ENCODE peak calls at places on chromosomes 7 and 10, in four cellular contexts. M, J, L and Z are unnamed samples.

GRCh38 chr7:129781128-129781855 is 169.8 kb downstream of the NRF1 start:
- DNase-seq in M (no peak), J (no peak), L (no peak), Z (no peak)

GRCh38 chr7:1956611-1957470 is 275.9 kb downstream of the MAD1L1 start:
- DNase-seq in M (peak; percentile 72), J (no peak), L (no peak), Z (no peak)

GRCh38 chr7:30858576-30858975 is 53.1 kb upstream of the AQP1 start:
- DNase-seq in M (no peak), J (no peak), L (no peak), Z (no peak)

GRCh38 chr10:33008499-33009243 is 50.6 kb upstream of the ITGB1 start:
- DNase-seq in M (no peak), J (no peak), L (peak; percentile 61), Z (no peak)

GRCh38 chr10:7969623-7970022 is 84.9 kb upstream of the GATA3 start:
- DNase-seq in M (no peak), J (no peak), L (no peak), Z (no peak)

GRCh38 chr7:1285556-1286301 is 53.1 kb downstream of the UNCX start:
- DNase-seq in M (peak; percentile 61), J (no peak), L (no peak), Z (no peak)

GRCh38 chr7:156475666-156476065 is 164.9 kb upstream of the RNF32 start:
- DNase-seq in M (no peak), J (peak; percentile 79), L (no peak), Z (peak; percentile 94)

GRCh38 chr10:126504051-126504760 is 115.9 kb upstream of the ADAM12 start:
- DNase-seq in M (no peak), J (no peak), L (no peak), Z (peak; percentile 13)

GRCh38 chr7:85000973-85001372 is 185.9 kb downstream of the SEMA3D start:
- DNase-seq in M (no peak), J (no peak), L (no peak), Z (no peak)

GRCh38 chr7:105149827-105150226 is 135.8 kb downstream of the KMT2E start:
- DNase-seq in M (no peak), J (no peak), L (no peak), Z (no peak)

GRCh38 chr10:112720178-112720577 is 229.9 kb upstream of the TCF7L2 start:
- DNase-seq in M (no peak), J (no peak), L (no peak), Z (no peak)

GRCh38 chr10:69329721-69330178 is 51.5 kb downstream of the HK1 start:
- DNase-seq in M (no peak), J (no peak), L (no peak), Z (no peak)

GRCh38 chr7:146892151-146892550 is 775.5 kb downstream of the CNTNAP2 start:
- DNase-seq in M (no peak), J (peak; percentile 5), L (no peak), Z (no peak)

GRCh38 chr10:97328646-97329453 is 5.7 kb downstream of the FRAT2 start:
- DNase-seq in M (no peak), J (no peak), L (no peak), Z (no peak)

GRCh38 chr7:121219031-121219430 is 109.8 kb upstream of the WNT16 start:
- DNase-seq in M (no peak), J (no peak), L (no peak), Z (no peak)

GRCh38 chr7:77439572-77439971 is 23.4 kb upstream of the GSAP start:
- DNase-seq in M (no peak), J (no peak), L (peak; percentile 38), Z (no peak)

GRCh38 chr7:102117743-102118142 is 168.9 kb upstream of the SH2B2 start:
- DNase-seq in M (no peak), J (peak; percentile 25), L (no peak), Z (no peak)

GRCh38 chr10:66980276-66980675 is 54.4 kb downstream of the LRRTM3 start:
- DNase-seq in M (no peak), J (no peak), L (no peak), Z (no peak)

GRCh38 chr7:69770613-69771012 is 172.3 kb downstream of the AUTS2 start:
- DNase-seq in M (no peak), J (no peak), L (no peak), Z (no peak)

GRCh38 chr10:15897282-15897681 is 37.0 kb upstream of the MINDY3 start:
- DNase-seq in M (no peak), J (peak; percentile 14), L (no peak), Z (peak; percentile 13)

DNA sequence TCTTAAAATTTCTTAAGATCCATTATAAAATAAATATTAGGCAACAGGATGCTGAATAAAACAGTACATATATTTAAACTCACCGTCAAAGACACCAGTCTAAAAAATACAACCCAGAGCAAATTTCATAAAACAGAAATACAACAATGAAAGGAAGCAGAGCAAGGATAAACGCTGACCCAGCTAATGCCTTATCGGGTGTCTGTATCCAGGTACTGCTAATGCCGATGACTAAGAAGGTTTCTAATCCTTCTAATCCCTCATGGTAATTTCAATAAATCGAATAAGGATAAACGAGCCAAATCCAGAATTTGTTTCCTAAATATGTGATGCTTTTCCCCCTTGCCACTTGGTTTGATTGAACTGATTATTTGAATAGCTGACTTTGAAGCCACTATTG is 1.7 kb downstream of the HYCC1 start:
- DNase-seq in M (no peak), J (no peak), L (no peak), Z (no peak)
- H3K4me3 ChIP-seq in M (peak overlapping the region; percentile 87), J (no peak overlapping the region), L (peak overlapping the region; percentile 87), Z (peak overlapping the region; percentile 88)

GRCh38 chr10:68211635-68212034 is 20.3 kb downstream of the ATOH7 start:
- DNase-seq in M (no peak), J (no peak), L (no peak), Z (no peak)

GRCh38 chr10:68212721-68213352 is 19.1 kb downstream of the ATOH7 start:
- DNase-seq in M (no peak), J (no peak), L (no peak), Z (no peak)

GRCh38 chr10:68202965-68203358 is 29.0 kb downstream of the ATOH7 start:
- DNase-seq in M (no peak), J (no peak), L (no peak), Z (peak; percentile 10)

GRCh38 chr10:68208424-68209042 is 23.4 kb downstream of the ATOH7 start:
- DNase-seq in M (no peak), J (peak; percentile 23), L (no peak), Z (peak; percentile 38)
- TF ChIP-seq CTCF in M (peak; percentile 22), J (peak; percentile 77), L (no peak), Z (peak; percentile 94)

DNA sequence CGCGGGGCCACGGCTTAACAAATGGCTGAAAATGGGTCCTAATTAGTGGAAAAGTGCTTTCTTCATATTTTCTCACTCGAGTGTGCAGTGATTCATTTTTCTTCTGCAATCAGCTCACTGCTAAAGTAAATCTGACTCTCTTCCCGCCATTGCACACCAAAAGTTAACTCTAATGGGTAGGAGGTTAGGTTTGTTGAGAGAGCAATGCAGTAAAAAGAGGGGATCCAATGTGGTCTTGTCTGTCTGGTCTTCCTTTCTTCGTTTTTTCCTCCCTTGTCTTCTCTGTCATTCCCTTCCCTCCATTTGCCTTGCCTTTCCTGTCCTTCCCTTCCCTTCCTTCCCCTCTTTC is 4.6 kb downstream of the IKZF1 start:
- DNase-seq in M (no peak), J (no peak), L (no peak), Z (no peak)
- H3K4me3 ChIP-seq in M (peak overlapping the region; percentile 52), J (no peak overlapping the region), L (no peak overlapping the region), Z (no peak overlapping the region)

GRCh38 chr7:143258830-143259229 is 4.4 kb upstream of the GSTK1 start:
- DNase-seq in M (no peak), J (no peak), L (no peak), Z (no peak)

GRCh38 chr7:143257501-143257900 is 5.7 kb upstream of the GSTK1 start:
- DNase-seq in M (no peak), J (no peak), L (no peak), Z (no peak)

GRCh38 chr7:143255564-143255963 is 7.7 kb upstream of the GSTK1 start:
- DNase-seq in M (no peak), J (no peak), L (no peak), Z (no peak)

GRCh38 chr7:143256932-143257331 is 6.3 kb upstream of the GSTK1 start:
- DNase-seq in M (no peak), J (no peak), L (no peak), Z (no peak)

DNA sequence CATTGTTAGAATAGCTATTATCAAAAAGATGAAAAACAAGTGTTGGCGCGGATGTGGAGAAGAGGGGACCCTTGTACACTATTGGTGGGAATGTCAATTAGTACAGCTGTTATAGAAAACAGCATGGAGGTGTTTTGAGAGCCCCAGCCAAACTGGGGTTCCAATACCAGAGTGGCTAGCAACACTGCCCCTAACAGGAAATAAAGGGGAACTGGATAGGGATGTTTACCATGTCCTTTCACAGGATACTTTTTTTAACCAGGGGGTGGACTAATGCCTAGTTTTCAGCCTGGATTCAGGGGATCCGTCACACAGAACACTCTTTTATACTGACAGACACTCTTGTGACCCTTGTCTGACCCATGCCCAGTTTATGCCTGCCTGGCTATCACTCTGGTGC is 6.9 kb upstream of the GSTK1 start:
- DNase-seq in M (no peak), J (no peak), L (no peak), Z (no peak)
- TF ChIP-seq CTCF in M (no peak), J (no peak), L (no peak), Z (no peak)

DNA sequence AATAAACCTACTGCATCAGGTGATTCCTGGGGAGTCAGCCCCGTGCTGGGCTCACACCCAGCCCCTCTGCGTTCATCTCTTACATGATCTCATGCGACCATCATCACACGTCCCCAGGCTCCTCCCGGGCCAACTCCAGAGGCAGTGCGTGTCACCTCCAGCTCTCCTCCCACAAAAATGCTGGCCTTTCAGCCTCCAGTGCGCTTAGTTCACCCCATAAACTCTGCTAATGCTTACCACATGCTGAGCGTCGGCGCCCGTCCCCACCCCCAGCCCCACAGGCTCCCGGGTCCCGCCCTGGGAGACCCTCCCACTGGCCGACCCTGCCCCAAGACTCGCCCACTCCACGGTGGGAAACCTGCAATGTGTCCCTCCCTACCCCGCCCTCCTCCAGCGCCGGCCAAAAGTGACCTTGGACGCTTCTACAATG is 816 bp upstream of the SDK1 start:
- DNase-seq in M (no peak), J (no peak), L (no peak), Z (no peak)
- H3K4me3 ChIP-seq in M (peak overlapping the region; percentile 55), J (peak overlapping the region; percentile 51), L (peak overlapping the region; percentile 70), Z (peak overlapping the region; percentile 64)

DNA sequence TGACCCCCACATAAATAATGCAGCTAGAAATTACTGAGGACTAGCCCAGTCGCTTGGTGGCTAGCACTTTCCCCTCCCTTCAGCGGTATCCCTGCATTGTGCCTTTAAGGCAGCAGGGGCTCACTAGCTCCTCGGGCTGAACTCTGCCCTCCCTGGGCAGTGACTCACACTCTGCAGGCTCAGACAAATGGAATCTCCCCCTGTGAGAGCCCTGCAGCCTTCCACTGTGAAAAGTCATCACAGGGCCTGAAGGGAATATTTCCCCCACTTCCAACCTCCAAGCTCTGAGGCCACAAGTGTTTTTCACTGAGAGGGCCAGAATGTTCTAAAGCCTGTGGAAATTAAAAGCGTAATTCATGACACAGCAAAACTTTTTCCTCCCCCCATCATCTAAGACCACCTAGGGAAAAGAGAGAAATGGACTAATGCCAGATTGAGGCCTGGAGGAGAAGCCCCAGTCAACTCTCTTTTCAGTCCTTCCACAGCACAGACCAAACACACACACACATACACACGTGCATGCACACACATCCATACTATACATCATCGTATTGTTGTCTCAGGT is 93.6 kb upstream of the COL1A2 start:
- DNase-seq in M (no peak), J (peak; percentile 88), L (peak; percentile 81), Z (peak; percentile 88)
- TF ChIP-seq CTCF in M (no peak), J (no peak), L (peak; percentile 15), Z (peak; percentile 5)

DNA sequence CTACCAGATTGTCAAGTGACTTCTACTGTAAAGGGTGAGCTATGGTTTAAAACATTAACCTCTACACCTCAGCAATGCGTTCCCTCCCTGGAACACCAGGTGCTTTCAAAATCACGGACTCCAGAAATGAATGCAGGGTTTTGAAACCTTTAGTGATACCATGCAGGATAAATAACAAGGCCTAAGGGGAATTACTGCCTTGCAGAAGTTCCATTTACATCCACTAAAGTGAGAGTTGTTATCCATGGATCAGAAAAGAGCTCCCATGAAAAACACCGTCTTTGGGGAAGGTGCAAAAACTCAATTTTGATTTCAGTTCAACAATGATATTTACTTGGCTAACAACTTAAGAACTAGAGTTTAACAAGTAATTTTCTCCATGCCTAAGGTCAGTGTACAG is 4.0 kb downstream of the FZD8 start:
- DNase-seq in M (no peak), J (no peak), L (no peak), Z (no peak)
- H3K4me3 ChIP-seq in M (no peak overlapping the region), J (no peak overlapping the region), L (peak overlapping the region; percentile 16), Z (no peak overlapping the region)